ENCODE peak calls at places on chromosomes 3 and 15, in five cellular contexts. K is ovary; N is stimulated activated CD4-positive, alpha-beta T cell treated with anti-CD3 and anti-CD28 coated beads, Interleukin-1b, Interleukin-23, amount 100 ng/mL, for 24 hours; W is PC-9; B is H54. T is an unnamed sample.

GRCh38 chr3:72234394-72234793 is 449.4 kb upstream of the PROK2 start:
- DNase-seq in K (peak), N (no peak), W (no peak), B (no peak), T (no peak)

GRCh38 chr3:32303977-32304376 is 65.5 kb downstream of the CMTM8 start:
- DNase-seq in K (no peak), N (no peak), W (no peak), B (no peak), T (no peak)

GRCh38 chr3:61521229-61521628 is 40.1 kb upstream of the PTPRG start:
- DNase-seq in K (no peak), N (no peak), W (no peak), B (no peak), T (no peak)

GRCh38 chr3:70829101-70829500 is 516.7 kb upstream of the MDFIC2 start:
- DNase-seq in K (peak), N (no peak), W (no peak), B (no peak), T (no peak)

GRCh38 chr3:103511891-103512290 is 1077.1 kb downstream of the ZPLD1 start:
- DNase-seq in K (no peak), N (no peak), W (no peak), B (no peak), T (no peak)

GRCh38 chr15:85891470-85891869 is 96.7 kb upstream of the KLHL25 start:
- DNase-seq in K (no peak), N (no peak), W (no peak), B (no peak), T (no peak)

GRCh38 chr15:78347586-78348543 is 7.7 kb downstream of the CRABP1 start:
- DNase-seq in K (no peak), N (no peak), W (no peak), B (no peak), T (no peak)

GRCh38 chr15:63968122-63968524 is 78.2 kb downstream of the DAPK2 start:
- DNase-seq in K (no peak), N (no peak), W (no peak), B (no peak), T (no peak)

GRCh38 chr3:73432021-73432722 is 192.6 kb downstream of the PDZRN3 start:
- DNase-seq in K (no peak), N (no peak), W (no peak), B (peak), T (no peak)

GRCh38 chr15:66898656-66899402 is 166.6 kb upstream of the SMAD3 start:
- DNase-seq in K (no peak), N (no peak), W (no peak), B (no peak), T (no peak)

GRCh38 chr3:172517859-172518466 is 5.3 kb downstream of the TNFSF10 start:
- DNase-seq in K (no peak), N (peak), W (no peak), B (no peak), T (no peak)

GRCh38 chr3:169667710-169668080 is 4.2 kb upstream of the MECOM start:
- DNase-seq in K (no peak), N (no peak), W (no peak), B (no peak), T (no peak)

GRCh38 chr3:65939841-65940246 is 98.9 kb downstream of the MAGI1 start:
- DNase-seq in K (no peak), N (no peak), W (no peak), B (no peak), T (no peak)

GRCh38 chr3:189776163-189776824 is 145.1 kb downstream of the TP63 start:
- DNase-seq in K (no peak), N (no peak), W (no peak), B (no peak), T (no peak)

GRCh38 chr3:137171834-137172603 is 214.2 kb downstream of the IL20RB start:
- DNase-seq in K (no peak), N (no peak), W (no peak), B (no peak), T (no peak)

GRCh38 chr3:171806200-171807128 is 3.8 kb downstream of the PLD1 start:
- DNase-seq in K (no peak), N (no peak), W (peak), B (no peak), T (no peak)

GRCh38 chr15:101305820-101306255 is 10.8 kb upstream of the SNRPA1 start:
- DNase-seq in K (no peak), N (no peak), W (no peak), B (no peak), T (peak)

GRCh38 chr3:37537914-37538691 is 323.6 kb upstream of the CTDSPL start:
- DNase-seq in K (peak), N (no peak), W (no peak), B (no peak), T (no peak)

GRCh38 chr3:104066658-104067057 is 1300.1 kb upstream of the ALCAM start:
- DNase-seq in K (no peak), N (no peak), W (no peak), B (no peak), T (no peak)

GRCh38 chr3:128353361-128353965 is 113.2 kb downstream of the DNAJB8 start:
- DNase-seq in K (no peak), N (no peak), W (peak), B (no peak), T (peak)

GRCh38 chr15:55703873-55704285 is 39.1 kb downstream of the PRTG start:
- DNase-seq in K (no peak), N (no peak), W (peak), B (no peak), T (no peak)

GRCh38 chr3:64178419-64178818 is 46.8 kb downstream of the PRICKLE2 start:
- DNase-seq in K (no peak), N (no peak), W (no peak), B (no peak), T (no peak)

GRCh38 chr15:67805008-67805681 is 20.2 kb upstream of the SKOR1 start:
- DNase-seq in K (no peak), N (no peak), W (no peak), B (no peak), T (no peak)

GRCh38 chr3:156677536-156677935 is 3.1 kb downstream of the TIPARP start:
- DNase-seq in K (no peak), N (no peak), W (no peak), B (no peak), T (no peak)

GRCh38 chr3:122415104-122415744 is 638 bp downstream of the WDR5B start:
- DNase-seq in K (peak), N (no peak), W (peak), B (peak), T (no peak)

GRCh38 chr3:48694610-48695051 is 8.9 kb upstream of the NCKIPSD start:
- DNase-seq in K (peak), N (no peak), W (peak), B (peak), T (peak)

GRCh38 chr15:70165811-70166284 is 68.1 kb upstream of the TLE3 start:
- DNase-seq in K (no peak), N (no peak), W (no peak), B (no peak), T (no peak)

GRCh38 chr15:90334304-90334731 is 17.8 kb upstream of the ZNF774 start:
- DNase-seq in K (no peak), N (no peak), W (peak), B (no peak), T (no peak)

GRCh38 chr3:31213869-31214486 is 318.7 kb upstream of the STT3B start:
- DNase-seq in K (no peak), N (no peak), W (no peak), B (no peak), T (no peak)

GRCh38 chr3:169879846-169880558 is 10.3 kb upstream of the LRRC31 start:
- DNase-seq in K (no peak), N (no peak), W (no peak), B (no peak), T (no peak)

GRCh38 chr3:184399410-184399809 is 19.6 kb downstream of the CHRD start:
- DNase-seq in K (no peak), N (no peak), W (no peak), B (peak), T (no peak)

GRCh38 chr3:4071481-4072184 is 231.5 kb upstream of the SETMAR start:
- DNase-seq in K (no peak), N (no peak), W (no peak), B (no peak), T (no peak)

GRCh38 chr3:71551286-71551919 is 32.1 kb downstream of the FOXP1 start:
- DNase-seq in K (no peak), N (no peak), W (peak), B (no peak), T (no peak)

GRCh38 chr3:40445062-40445461 is 12.1 kb upstream of the RPL14 start:
- DNase-seq in K (no peak), N (no peak), W (no peak), B (no peak), T (no peak)

GRCh38 chr3:121629601-121630000 is 31.1 kb downstream of the HCLS1 start:
- DNase-seq in K (no peak), N (no peak), W (no peak), B (no peak), T (no peak)

GRCh38 chr15:79450648-79451047 is 18.5 kb downstream of the MINAR1 start:
- DNase-seq in K (no peak), N (no peak), W (no peak), B (no peak), T (no peak)

GRCh38 chr3:66863205-66864135 is 134.6 kb upstream of the KBTBD8 start:
- DNase-seq in K (no peak), N (no peak), W (no peak), B (no peak), T (no peak)